ENCODE peak calls at places on chromosomes 3 and 15, in ten cellular contexts. One of them, this sample, is unnamed.

GRCh38 chr3:42210731-42211130 is 55.3 kb downstream of the CCK start:
- DNase-seq in NCI-H345: no peak
- DNase-seq in activated naive CD4-positive, alpha-beta T cell treated with anti-CD3 and anti-CD28 coated beads, Interleukin-2, amount 10 ng/mL, durations not matched to agents 7 days and 5 days: no peak
- DNase-seq in epithelial cell of esophagus: no peak
- DNase-seq in A549: no peak
- DNase-seq in pancreas: no peak
- DNase-seq in hippocampal formation: no peak
- DNase-seq in RPMI8226: no peak
- DNase-seq in SJSA1: no peak
- DNase-seq in mucosa of descending colon: no peak
- DNase-seq in this sample: no peak

GRCh38 chr3:76063019-76063418 is 277.7 kb upstream of the ZNF717 start:
- DNase-seq in SJSA1: no peak
- DNase-seq in activated naive CD4-positive, alpha-beta T cell treated with anti-CD3 and anti-CD28 coated beads, Interleukin-2, amount 10 ng/mL, durations not matched to agents 7 days and 5 days: no peak
- DNase-seq in A549: no peak
- DNase-seq in NCI-H345: no peak
- DNase-seq in hippocampal formation: no peak
- DNase-seq in pancreas: no peak
- DNase-seq in epithelial cell of esophagus: peak; percentile 95
- DNase-seq in mucosa of descending colon: no peak
- DNase-seq in RPMI8226: no peak
- DNase-seq in this sample: peak; percentile 81

GRCh38 chr15:68618339-68619302 is 39.8 kb downstream of the CORO2B start:
- DNase-seq in RPMI8226: no peak
- DNase-seq in hippocampal formation: peak; percentile 53
- DNase-seq in activated naive CD4-positive, alpha-beta T cell treated with anti-CD3 and anti-CD28 coated beads, Interleukin-2, amount 10 ng/mL, durations not matched to agents 7 days and 5 days: no peak
- DNase-seq in pancreas: no peak
- DNase-seq in SJSA1: no peak
- DNase-seq in mucosa of descending colon: no peak
- DNase-seq in A549: no peak
- DNase-seq in NCI-H345: peak; percentile 7
- DNase-seq in epithelial cell of esophagus: peak; percentile 39
- DNase-seq in this sample: no peak

GRCh38 chr15:34942363-34942762 is 27.2 kb downstream of the AQR start:
- DNase-seq in A549: no peak
- DNase-seq in pancreas: no peak
- DNase-seq in SJSA1: no peak
- DNase-seq in epithelial cell of esophagus: no peak
- DNase-seq in RPMI8226: no peak
- DNase-seq in hippocampal formation: no peak
- DNase-seq in NCI-H345: no peak
- DNase-seq in mucosa of descending colon: no peak
- DNase-seq in activated naive CD4-positive, alpha-beta T cell treated with anti-CD3 and anti-CD28 coated beads, Interleukin-2, amount 10 ng/mL, durations not matched to agents 7 days and 5 days: no peak
- DNase-seq in this sample: peak; percentile 57

GRCh38 chr3:33663042-33663441 is 55.0 kb downstream of the CLASP2 start:
- DNase-seq in pancreas: no peak
- DNase-seq in RPMI8226: no peak
- DNase-seq in SJSA1: no peak
- DNase-seq in hippocampal formation: no peak
- DNase-seq in epithelial cell of esophagus: no peak
- DNase-seq in A549: no peak
- DNase-seq in NCI-H345: no peak
- DNase-seq in mucosa of descending colon: no peak
- DNase-seq in activated naive CD4-positive, alpha-beta T cell treated with anti-CD3 and anti-CD28 coated beads, Interleukin-2, amount 10 ng/mL, durations not matched to agents 7 days and 5 days: no peak
- DNase-seq in this sample: no peak

GRCh38 chr3:123314409-123315270 is 112.9 kb downstream of the SEC22A start:
- DNase-seq in A549: no peak
- DNase-seq in mucosa of descending colon: no peak
- DNase-seq in activated naive CD4-positive, alpha-beta T cell treated with anti-CD3 and anti-CD28 coated beads, Interleukin-2, amount 10 ng/mL, durations not matched to agents 7 days and 5 days: no peak
- DNase-seq in RPMI8226: peak; percentile 78
- DNase-seq in SJSA1: no peak
- DNase-seq in pancreas: no peak
- DNase-seq in epithelial cell of esophagus: no peak
- DNase-seq in NCI-H345: peak; percentile 86
- DNase-seq in hippocampal formation: no peak
- DNase-seq in this sample: no peak

GRCh38 chr3:125480656-125481374 is 39.2 kb downstream of the SNX4 start:
- DNase-seq in mucosa of descending colon: no peak
- DNase-seq in hippocampal formation: no peak
- DNase-seq in epithelial cell of esophagus: peak; percentile 83
- DNase-seq in NCI-H345: no peak
- DNase-seq in A549: no peak
- DNase-seq in activated naive CD4-positive, alpha-beta T cell treated with anti-CD3 and anti-CD28 coated beads, Interleukin-2, amount 10 ng/mL, durations not matched to agents 7 days and 5 days: no peak
- DNase-seq in SJSA1: no peak
- DNase-seq in pancreas: no peak
- DNase-seq in RPMI8226: no peak
- DNase-seq in this sample: peak; percentile 46

GRCh38 chr15:42622328-42622925 is 47.0 kb downstream of the STARD9 start:
- DNase-seq in mucosa of descending colon: no peak
- DNase-seq in activated naive CD4-positive, alpha-beta T cell treated with anti-CD3 and anti-CD28 coated beads, Interleukin-2, amount 10 ng/mL, durations not matched to agents 7 days and 5 days: no peak
- DNase-seq in RPMI8226: no peak
- DNase-seq in pancreas: no peak
- DNase-seq in NCI-H345: no peak
- DNase-seq in hippocampal formation: no peak
- DNase-seq in A549: peak; percentile 4
- DNase-seq in SJSA1: no peak
- DNase-seq in epithelial cell of esophagus: peak; percentile 4
- DNase-seq in this sample: no peak

GRCh38 chr3:134613006-134613520 is 37.8 kb downstream of the KY start:
- DNase-seq in activated naive CD4-positive, alpha-beta T cell treated with anti-CD3 and anti-CD28 coated beads, Interleukin-2, amount 10 ng/mL, durations not matched to agents 7 days and 5 days: no peak
- DNase-seq in pancreas: no peak
- DNase-seq in hippocampal formation: no peak
- DNase-seq in NCI-H345: no peak
- DNase-seq in RPMI8226: no peak
- DNase-seq in SJSA1: no peak
- DNase-seq in epithelial cell of esophagus: no peak
- DNase-seq in mucosa of descending colon: no peak
- DNase-seq in A549: no peak
- DNase-seq in this sample: no peak

GRCh38 chr3:42763023-42763422 is 10.0 kb downstream of the CCDC13 start:
- DNase-seq in SJSA1: no peak
- DNase-seq in RPMI8226: no peak
- DNase-seq in pancreas: no peak
- DNase-seq in NCI-H345: no peak
- DNase-seq in mucosa of descending colon: no peak
- DNase-seq in epithelial cell of esophagus: no peak
- DNase-seq in A549: no peak
- DNase-seq in activated naive CD4-positive, alpha-beta T cell treated with anti-CD3 and anti-CD28 coated beads, Interleukin-2, amount 10 ng/mL, durations not matched to agents 7 days and 5 days: no peak
- DNase-seq in hippocampal formation: peak; percentile 21
- DNase-seq in this sample: no peak

GRCh38 chr3:50652709-50653108 is 22.0 kb upstream of the DOCK3 start:
- DNase-seq in activated naive CD4-positive, alpha-beta T cell treated with anti-CD3 and anti-CD28 coated beads, Interleukin-2, amount 10 ng/mL, durations not matched to agents 7 days and 5 days: peak; percentile 74
- DNase-seq in RPMI8226: peak; percentile 40
- DNase-seq in hippocampal formation: no peak
- DNase-seq in SJSA1: no peak
- DNase-seq in NCI-H345: no peak
- DNase-seq in pancreas: no peak
- DNase-seq in epithelial cell of esophagus: peak; percentile 54
- DNase-seq in mucosa of descending colon: peak; percentile 64
- DNase-seq in A549: peak; percentile 18
- DNase-seq in this sample: peak; percentile 60

GRCh38 chr3:128783774-128784173 is 57.8 kb downstream of the RAB7A start:
- DNase-seq in hippocampal formation: no peak
- DNase-seq in pancreas: no peak
- DNase-seq in activated naive CD4-positive, alpha-beta T cell treated with anti-CD3 and anti-CD28 coated beads, Interleukin-2, amount 10 ng/mL, durations not matched to agents 7 days and 5 days: no peak
- DNase-seq in mucosa of descending colon: no peak
- DNase-seq in epithelial cell of esophagus: no peak
- DNase-seq in RPMI8226: no peak
- DNase-seq in NCI-H345: no peak
- DNase-seq in A549: no peak
- DNase-seq in SJSA1: no peak
- DNase-seq in this sample: no peak

GRCh38 chr3:1501396-1501795 is 408.6 kb downstream of the CNTN6 start:
- DNase-seq in NCI-H345: no peak
- DNase-seq in activated naive CD4-positive, alpha-beta T cell treated with anti-CD3 and anti-CD28 coated beads, Interleukin-2, amount 10 ng/mL, durations not matched to agents 7 days and 5 days: no peak
- DNase-seq in SJSA1: no peak
- DNase-seq in hippocampal formation: no peak
- DNase-seq in A549: no peak
- DNase-seq in RPMI8226: no peak
- DNase-seq in mucosa of descending colon: no peak
- DNase-seq in pancreas: no peak
- DNase-seq in epithelial cell of esophagus: no peak
- DNase-seq in this sample: no peak

GRCh38 chr3:123656691-123657090 is 71.8 kb upstream of the HACD2 start:
- DNase-seq in SJSA1: no peak
- DNase-seq in epithelial cell of esophagus: no peak
- DNase-seq in A549: peak; percentile 34
- DNase-seq in pancreas: no peak
- DNase-seq in NCI-H345: no peak
- DNase-seq in RPMI8226: peak; percentile 29
- DNase-seq in mucosa of descending colon: no peak
- DNase-seq in activated naive CD4-positive, alpha-beta T cell treated with anti-CD3 and anti-CD28 coated beads, Interleukin-2, amount 10 ng/mL, durations not matched to agents 7 days and 5 days: no peak
- DNase-seq in hippocampal formation: no peak
- DNase-seq in this sample: no peak

GRCh38 chr3:52859686-52860423 is 25.0 kb upstream of the MUSTN1 start:
- DNase-seq in epithelial cell of esophagus: no peak
- DNase-seq in A549: no peak
- DNase-seq in RPMI8226: no peak
- DNase-seq in NCI-H345: peak; percentile 11
- DNase-seq in SJSA1: no peak
- DNase-seq in activated naive CD4-positive, alpha-beta T cell treated with anti-CD3 and anti-CD28 coated beads, Interleukin-2, amount 10 ng/mL, durations not matched to agents 7 days and 5 days: no peak
- DNase-seq in mucosa of descending colon: no peak
- DNase-seq in hippocampal formation: no peak
- DNase-seq in pancreas: no peak
- DNase-seq in this sample: no peak

GRCh38 chr3:6861989-6862879 is 1.3 kb downstream of the GRM7 start:
- DNase-seq in A549: no peak
- DNase-seq in epithelial cell of esophagus: no peak
- DNase-seq in mucosa of descending colon: no peak
- DNase-seq in activated naive CD4-positive, alpha-beta T cell treated with anti-CD3 and anti-CD28 coated beads, Interleukin-2, amount 10 ng/mL, durations not matched to agents 7 days and 5 days: no peak
- DNase-seq in RPMI8226: no peak
- DNase-seq in hippocampal formation: no peak
- DNase-seq in SJSA1: no peak
- DNase-seq in pancreas: no peak
- DNase-seq in NCI-H345: peak; percentile 23
- DNase-seq in this sample: no peak

GRCh38 chr3:190534386-190534785 is 20.5 kb downstream of the IL1RAP start:
- DNase-seq in pancreas: no peak
- DNase-seq in RPMI8226: no peak
- DNase-seq in A549: no peak
- DNase-seq in epithelial cell of esophagus: peak; percentile 55
- DNase-seq in activated naive CD4-positive, alpha-beta T cell treated with anti-CD3 and anti-CD28 coated beads, Interleukin-2, amount 10 ng/mL, durations not matched to agents 7 days and 5 days: no peak
- DNase-seq in NCI-H345: no peak
- DNase-seq in hippocampal formation: no peak
- DNase-seq in SJSA1: no peak
- DNase-seq in mucosa of descending colon: no peak
- DNase-seq in this sample: peak; percentile 59

GRCh38 chr3:11606090-11606784 is 37.5 kb downstream of the VGLL4 start:
- DNase-seq in NCI-H345: no peak
- DNase-seq in hippocampal formation: no peak
- DNase-seq in RPMI8226: no peak
- DNase-seq in mucosa of descending colon: no peak
- DNase-seq in epithelial cell of esophagus: no peak
- DNase-seq in SJSA1: no peak
- DNase-seq in activated naive CD4-positive, alpha-beta T cell treated with anti-CD3 and anti-CD28 coated beads, Interleukin-2, amount 10 ng/mL, durations not matched to agents 7 days and 5 days: no peak
- DNase-seq in pancreas: no peak
- DNase-seq in A549: no peak
- DNase-seq in this sample: no peak

GRCh38 chr3:100265016-100265415 is 4.2 kb downstream of the TBC1D23 start:
- DNase-seq in A549: no peak
- DNase-seq in pancreas: no peak
- DNase-seq in RPMI8226: no peak
- DNase-seq in NCI-H345: no peak
- DNase-seq in epithelial cell of esophagus: peak; percentile 43
- DNase-seq in SJSA1: no peak
- DNase-seq in activated naive CD4-positive, alpha-beta T cell treated with anti-CD3 and anti-CD28 coated beads, Interleukin-2, amount 10 ng/mL, durations not matched to agents 7 days and 5 days: no peak
- DNase-seq in hippocampal formation: no peak
- DNase-seq in mucosa of descending colon: no peak
- DNase-seq in this sample: no peak

GRCh38 chr3:158801200-158801599 is 654 bp upstream of the MFSD1 start:
- DNase-seq in NCI-H345: no peak
- DNase-seq in hippocampal formation: no peak
- DNase-seq in epithelial cell of esophagus: peak; percentile 77
- DNase-seq in RPMI8226: no peak
- DNase-seq in SJSA1: no peak
- DNase-seq in A549: no peak
- DNase-seq in activated naive CD4-positive, alpha-beta T cell treated with anti-CD3 and anti-CD28 coated beads, Interleukin-2, amount 10 ng/mL, durations not matched to agents 7 days and 5 days: no peak
- DNase-seq in mucosa of descending colon: peak; percentile 59
- DNase-seq in pancreas: no peak
- DNase-seq in this sample: no peak

GRCh38 chr15:44468713-44469385 is 41.4 kb downstream of the CTDSPL2 start:
- DNase-seq in activated naive CD4-positive, alpha-beta T cell treated with anti-CD3 and anti-CD28 coated beads, Interleukin-2, amount 10 ng/mL, durations not matched to agents 7 days and 5 days: no peak
- DNase-seq in hippocampal formation: no peak
- DNase-seq in NCI-H345: no peak
- DNase-seq in epithelial cell of esophagus: peak; percentile 89
- DNase-seq in A549: peak; percentile 16
- DNase-seq in SJSA1: no peak
- DNase-seq in mucosa of descending colon: no peak
- DNase-seq in pancreas: no peak
- DNase-seq in RPMI8226: no peak
- DNase-seq in this sample: peak; percentile 59

GRCh38 chr3:57275393-57275792 is 17.1 kb downstream of the ASB14 start:
- DNase-seq in A549: no peak
- DNase-seq in mucosa of descending colon: no peak
- DNase-seq in activated naive CD4-positive, alpha-beta T cell treated with anti-CD3 and anti-CD28 coated beads, Interleukin-2, amount 10 ng/mL, durations not matched to agents 7 days and 5 days: no peak
- DNase-seq in hippocampal formation: no peak
- DNase-seq in NCI-H345: no peak
- DNase-seq in epithelial cell of esophagus: peak; percentile 27
- DNase-seq in pancreas: no peak
- DNase-seq in RPMI8226: no peak
- DNase-seq in SJSA1: no peak
- DNase-seq in this sample: no peak

This sample was measured in MCF 10A.